ENCODE peak calls at places on chromosomes 1 and 21, in five cellular contexts. H is OCI-LY7, F is GM23248, S is fibroblast of lung, Q is right lobe of liver. J is an unnamed sample. For H3K9me3, the result is how much of the 10 kb centered on the place peaks cover.

GRCh38 chr1:147613506-147613905 is 56.8 kb downstream of the ACP6 start:
- DNase-seq in F (no peak), H (no peak), S (peak), Q (no peak), J (no peak)

GRCh38 chr1:241156231-241156965 is 200.6 kb downstream of the RGS7 start:
- DNase-seq in F (peak), H (no peak), S (peak), Q (peak), J (no peak)

GRCh38 chr1:223739366-223740057 is 27.2 kb downstream of the CAPN2 start:
- DNase-seq in S (no peak), Q (no peak), H (no peak), F (no peak), J (no peak)

GRCh38 chr1:230005040-230005439 is 62.0 kb upstream of the GALNT2 start:
- DNase-seq in F (no peak), Q (no peak), S (no peak), H (no peak), J (no peak)

GRCh38 chr1:96366516-96366915 is 355.1 kb upstream of the PTBP2 start:
- DNase-seq in Q (no peak), S (no peak), F (peak), H (no peak), J (no peak)

GRCh38 chr1:8607906-8608305 is 209.5 kb downstream of the RERE start:
- DNase-seq in F (no peak), S (no peak), H (no peak), Q (no peak), J (no peak)

GRCh38 chr1:54247858-54248257 is 47.9 kb downstream of the MRPL37 start:
- DNase-seq in F (no peak), S (no peak), H (no peak), Q (no peak), J (no peak)

GRCh38 chr1:161885013-161885412 is 118.9 kb downstream of the ATF6 start:
- DNase-seq in H (no peak), F (peak), Q (no peak), S (peak), J (no peak)

GRCh38 chr1:93703649-93704048 is 22.0 kb upstream of the BCAR3 start:
- DNase-seq in H (no peak), S (no peak), F (peak), Q (peak), J (no peak)

GRCh38 chr1:174022080-174022975 is at the start of gene RC3H1:
- DNase-seq in H (peak), S (peak), Q (peak), F (peak), J (peak)

GRCh38 chr1:99638853-99639252 is 7.1 kb upstream of the PALMD start:
- DNase-seq in F (no peak), H (no peak), Q (no peak), S (no peak), J (no peak)

GRCh38 chr1:1755426-1755825 is 22.8 kb downstream of the NADK start:
- DNase-seq in S (no peak), Q (peak), F (no peak), H (no peak), J (no peak)

GRCh38 chr1:44592208-44593145 is 81.8 kb downstream of the TMEM53 start:
- DNase-seq in F (no peak), H (no peak), Q (no peak), S (no peak), J (no peak)

GRCh38 chr21:25298512-25299491 is 308.5 kb downstream of the MRPL39 start:
- DNase-seq in F (no peak), H (peak), Q (no peak), S (peak), J (no peak)

GRCh38 chr21:32386195-32386870 is 6.5 kb downstream of the URB1 start:
- DNase-seq in S (peak), Q (peak), H (no peak), F (peak), J (no peak)

GRCh38 chr1:30659702-30660101 is 63.7 kb downstream of the MATN1 start:
- DNase-seq in Q (no peak), H (no peak), S (no peak), F (no peak), J (no peak)

GRCh38 chr1:30036666-30037065 is 686.7 kb downstream of the MATN1 start:
- DNase-seq in F (no peak), S (no peak), H (no peak), Q (no peak), J (no peak)

GRCh38 chr1:85275701-85276289 is 637 bp downstream of the BCL10 start:
- DNase-seq in H (peak), Q (no peak), S (peak), F (peak), J (no peak)

GRCh38 chr21:39359382-39359781 is 10.5 kb upstream of the HMGN1 start:
- DNase-seq in H (no peak), S (no peak), F (no peak), Q (no peak), J (no peak)

GRCh38 chr1:66947267-66947666 is 22.5 kb downstream of the MIER1 start:
- DNase-seq in S (no peak), F (peak), Q (no peak), H (no peak), J (no peak)

GRCh38 chr1:103180660-103181059 is 72.3 kb upstream of the COL11A1 start:
- DNase-seq in F (peak), S (peak), H (no peak), Q (no peak), J (no peak)

GRCh38 chr1:44464361-44464760 is 59.3 kb downstream of the RNF220 start:
- DNase-seq in F (no peak), S (peak), Q (no peak), H (no peak), J (no peak)

GRCh38 chr1:186849824-186850223 is 21.1 kb downstream of the PLA2G4A start:
- DNase-seq in S (no peak), H (no peak), F (no peak), Q (no peak), J (no peak)

GRCh38 chr1:111990026-111990877 is 784 bp upstream of the KCND3 start:
- DNase-seq in H (no peak), S (peak), F (peak), Q (peak), J (no peak)

GRCh38 chr1:231970684-231971083 is 344.1 kb downstream of the DISC1 start:
- DNase-seq in S (no peak), F (no peak), H (no peak), Q (no peak), J (no peak)

DNA sequence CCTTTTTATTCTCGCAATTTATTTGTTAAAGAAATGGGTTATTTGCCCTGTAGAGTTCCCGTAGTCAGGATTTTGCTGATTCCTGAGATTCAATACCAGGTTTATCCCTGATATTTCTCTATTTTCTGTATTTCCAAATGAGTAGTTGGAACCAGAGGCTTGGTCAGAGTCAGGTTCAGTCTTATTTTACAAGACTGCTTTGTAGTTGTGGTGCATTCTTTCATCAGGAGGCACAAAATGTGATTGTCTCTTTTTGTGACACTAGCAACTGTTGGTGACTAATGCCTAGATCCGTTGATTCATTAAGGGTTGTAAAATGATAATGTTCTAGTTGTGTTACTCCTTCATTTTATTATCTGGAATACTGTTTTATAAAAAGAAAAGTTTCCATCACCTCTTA is 95.5 kb upstream of the TPTE start:
- DNase-seq in F (no peak), Q (no peak), S (no peak), H (no peak), J (no peak)
- H3K9me3 ChIP-seq in F (under half), Q (under half), S (under half), H (half or more), J (under half)

DNA sequence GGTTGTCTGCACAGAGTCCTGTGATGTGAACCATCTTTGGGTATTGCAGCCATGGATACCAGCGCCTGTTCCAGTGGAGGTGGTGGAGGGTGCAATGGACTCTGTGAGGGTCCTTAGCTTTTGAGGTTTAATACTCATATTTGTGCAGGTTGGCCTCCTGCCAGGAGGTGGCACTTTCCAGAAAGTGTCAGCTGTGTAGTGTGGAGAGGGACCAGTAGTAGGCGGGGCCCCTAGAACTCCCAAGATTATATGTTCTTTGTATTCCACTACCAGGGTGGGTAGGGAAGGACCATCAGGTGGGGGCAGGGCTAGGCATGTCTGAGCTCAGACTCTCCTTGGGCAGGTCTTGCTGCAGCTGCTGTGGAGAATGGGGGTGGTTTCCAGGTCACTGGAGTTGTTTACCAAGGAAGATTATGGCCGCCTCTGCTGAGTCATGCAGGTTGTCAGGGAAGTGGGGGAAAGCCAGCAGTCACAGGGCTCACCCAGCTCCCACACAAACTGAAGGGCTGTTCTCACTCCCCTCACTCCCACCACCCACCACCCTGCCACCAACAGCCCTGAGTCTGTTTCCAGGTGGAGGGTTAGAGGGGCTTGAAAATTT is 31.2 kb upstream of the ZNF678 start:
- DNase-seq in F (no peak), H (no peak), S (peak), Q (no peak), J (no peak)
- H3K9me3 ChIP-seq in F (under half), H (under half), S (under half), Q (under half), J (under half)

GRCh38 chr1:20199410-20199809 is 13.1 kb upstream of the PLA2G2C start:
- DNase-seq in Q (no peak), H (no peak), F (no peak), S (no peak), J (no peak)

GRCh38 chr1:20202166-20202565 is 15.8 kb upstream of the PLA2G2C start:
- DNase-seq in H (no peak), S (no peak), Q (no peak), F (no peak), J (no peak)

GRCh38 chr1:20199840-20200239 is 13.5 kb upstream of the PLA2G2C start:
- DNase-seq in F (no peak), S (no peak), Q (no peak), H (no peak), J (no peak)

GRCh38 chr1:20198918-20199317 is 12.6 kb upstream of the PLA2G2C start:
- DNase-seq in Q (no peak), H (no peak), F (no peak), S (no peak), J (no peak)

DNA sequence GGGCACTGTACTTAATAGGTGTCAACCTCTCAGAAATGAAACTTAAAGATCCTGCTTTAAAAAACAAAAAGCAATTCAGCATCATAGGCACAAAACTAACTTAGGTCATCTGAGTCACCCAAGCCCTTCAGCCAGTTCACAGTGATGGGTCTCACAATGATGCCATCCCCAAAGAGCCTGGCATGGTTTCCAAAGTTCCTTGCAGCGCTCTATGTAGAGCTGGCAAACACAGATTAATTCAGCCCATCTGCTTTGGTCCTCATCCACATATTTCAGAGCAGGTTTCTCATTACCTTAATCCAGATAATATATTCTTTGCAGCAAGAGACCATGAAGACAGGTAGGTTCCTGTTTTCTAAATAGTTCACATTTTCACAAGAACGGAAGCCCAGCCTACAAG is 14.6 kb upstream of the PLA2G2C start:
- DNase-seq in H (peak), Q (no peak), F (no peak), S (no peak), J (no peak)
- H3K9me3 ChIP-seq in H (under half), Q (under half), F (under half), S (under half), J (under half)

GRCh38 chr1:152441756-152442155 is 27.7 kb upstream of the CRNN start:
- DNase-seq in S (no peak), Q (no peak), F (no peak), H (no peak), J (no peak)

GRCh38 chr1:152442765-152443164 is 28.7 kb upstream of the CRNN start:
- DNase-seq in Q (no peak), H (no peak), F (peak), S (peak), J (no peak)

GRCh38 chr1:152442291-152442690 is 28.2 kb upstream of the CRNN start:
- DNase-seq in Q (no peak), S (no peak), F (no peak), H (no peak), J (no peak)

GRCh38 chr1:152440635-152441471 is 26.8 kb upstream of the CRNN start:
- DNase-seq in H (peak), S (peak), F (peak), Q (peak), J (peak)

DNA sequence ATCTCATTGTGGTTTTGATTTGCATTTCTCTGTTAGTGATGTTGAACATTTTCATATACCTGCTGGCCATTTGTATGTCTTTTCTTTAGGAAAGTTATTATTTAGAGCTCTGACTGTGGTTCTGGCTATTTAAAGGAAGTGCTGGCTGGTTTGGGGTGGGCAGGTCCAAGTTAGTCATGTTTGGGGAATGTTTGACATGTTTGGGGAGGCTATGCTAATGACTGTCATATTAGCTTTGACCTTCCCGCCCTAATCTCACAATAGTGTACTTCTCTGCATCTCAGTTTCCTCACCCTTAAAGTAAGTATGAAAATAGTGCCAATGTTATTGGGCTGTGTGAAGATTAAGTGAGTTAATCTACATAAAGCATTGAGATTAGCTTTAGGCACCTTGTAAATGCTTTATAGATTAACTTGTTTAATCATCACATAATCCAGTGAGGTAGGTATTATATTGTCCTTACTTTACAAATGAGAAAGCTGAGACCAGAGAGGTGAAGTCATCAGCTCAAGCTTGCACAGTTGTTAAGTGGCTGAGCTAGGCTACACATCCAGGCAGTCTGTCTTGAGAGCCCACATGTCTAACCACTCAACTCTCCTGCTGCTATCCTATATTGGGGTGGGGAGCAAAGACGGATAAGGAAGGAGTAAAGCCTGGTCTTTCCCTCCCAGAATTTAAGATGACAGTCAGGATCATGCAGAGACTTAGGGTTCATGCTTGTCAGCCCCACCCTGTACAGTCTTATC is 22.7 kb upstream of the CRNN start:
- DNase-seq in F (peak), Q (no peak), S (peak), H (no peak), J (no peak)
- H3K9me3 ChIP-seq in F (under half), Q (under half), S (under half), H (under half), J (under half)

DNA sequence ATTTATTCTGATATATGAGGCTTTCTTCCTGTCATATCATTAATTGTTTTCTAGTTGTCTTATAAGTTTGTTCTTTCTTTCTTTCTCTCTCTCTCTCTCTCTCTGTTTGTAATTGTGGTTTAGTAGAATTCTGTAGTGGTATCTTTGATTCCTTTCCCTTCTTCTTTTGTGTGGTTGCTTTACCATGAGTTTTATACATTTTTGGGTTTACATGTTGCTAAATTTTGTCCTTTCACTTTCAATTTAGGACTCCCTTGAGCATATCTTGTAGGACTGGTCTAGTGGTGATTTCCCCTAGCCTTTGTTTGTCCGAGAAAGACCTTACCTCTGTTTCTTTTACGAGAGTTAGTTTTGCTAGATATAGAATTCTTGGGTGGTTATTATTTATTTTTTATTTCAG is 162.3 kb upstream of the CHRM3 start:
- DNase-seq in F (no peak), Q (no peak), S (no peak), H (no peak), J (no peak)
- H3K9me3 ChIP-seq in F (under half), Q (under half), S (under half), H (under half), J (under half)